ENCODE peak calls at places on chromosome 22, in five cellular contexts. I is HS-27A, X is testis, W is T-helper 9 cell, T is cardiac muscle cell. H is an unnamed sample.

GRCh38 chr22:44445731-44446130 is 52.3 kb downstream of the RTL6 start:
- DNase-seq in I (no peak), X (no peak), W (no peak), T (no peak), H (no peak)

GRCh38 chr22:32515074-32515473 is 40.5 kb downstream of the FBXO7 start:
- DNase-seq in I (no peak), X (no peak), W (no peak), T (no peak), H (no peak)

GRCh38 chr22:37154925-37155712 is 5.4 kb upstream of the IL2RB start:
- DNase-seq in I (no peak), X (no peak), W (no peak), T (no peak), H (no peak)

GRCh38 chr22:45831394-45831793 is 145.6 kb downstream of the WNT7B start:
- DNase-seq in I (peak), X (no peak), W (no peak), T (no peak), H (no peak)

GRCh38 chr22:24176040-24176439 is 5.2 kb upstream of the SUSD2 start:
- DNase-seq in I (no peak), X (no peak), W (no peak), T (no peak), H (no peak)

GRCh38 chr22:22093743-22094142 is 111.2 kb upstream of the TOP3B start:
- DNase-seq in I (no peak), X (no peak), W (no peak), T (no peak), H (no peak)

GRCh38 chr22:38706101-38706884 is 549 bp downstream of the GTPBP1 start:
- DNase-seq in I (no peak), X (peak), W (peak), T (peak), H (peak)

GRCh38 chr22:46829140-46829891 is 66.9 kb downstream of the TBC1D22A start:
- DNase-seq in I (no peak), X (no peak), W (no peak), T (no peak), H (peak)

GRCh38 chr22:50415426-50415825 is 59.4 kb downstream of the SBF1 start:
- DNase-seq in I (no peak), X (no peak), W (no peak), T (no peak), H (no peak)

GRCh38 chr22:49208768-49209252 is 618.9 kb downstream of the BRD1 start:
- DNase-seq in I (no peak), X (no peak), W (no peak), T (peak), H (no peak)

GRCh38 chr22:39960791-39961746 is 872 bp downstream of the TMA7B start:
- DNase-seq in I (peak), X (no peak), W (peak), T (no peak), H (peak)

GRCh38 chr22:50396751-50397370 is 53.7 kb downstream of the PPP6R2 start:
- DNase-seq in I (no peak), X (no peak), W (no peak), T (no peak), H (no peak)

GRCh38 chr22:37283393-37283937 is 1.2 kb downstream of the CYTH4 start:
- DNase-seq in I (no peak), X (no peak), W (peak), T (peak), H (no peak)

GRCh38 chr22:20010307-20011122 is 6.1 kb downstream of the ARVCF start:
- DNase-seq in I (no peak), X (no peak), W (no peak), T (no peak), H (no peak)

GRCh38 chr22:48476599-48476998 is 1351.1 kb downstream of the BRD1 start:
- DNase-seq in I (no peak), X (no peak), W (no peak), T (no peak), H (no peak)

GRCh38 chr22:24133187-24133965 is 47.9 kb upstream of the SUSD2 start:
- DNase-seq in I (no peak), X (peak), W (peak), T (peak), H (no peak)

GRCh38 chr22:40684728-40685127 is 5.4 kb downstream of the MCHR1 start:
- DNase-seq in I (no peak), X (no peak), W (no peak), T (no peak), H (no peak)

GRCh38 chr22:19644314-19645223 is 69.7 kb upstream of the SEPTIN5 start:
- DNase-seq in I (no peak), X (no peak), W (no peak), T (no peak), H (no peak)